ENCODE peak calls at places on chromosomes 4 and X, in four cellular contexts. One of them, this sample, is unnamed.

GRCh38 chr4:7787067-7787466 is 152.6 kb downstream of the AFAP1 start:
- DNase-seq in fibroblast of lung: no peak
- DNase-seq in ascending aorta: no peak
- DNase-seq in IMR-90: no peak
- DNase-seq in this sample: no peak

GRCh38 chrX:84175943-84176342 is 12.1 kb downstream of the RPS6KA6 start:
- DNase-seq in fibroblast of lung: no peak
- DNase-seq in ascending aorta: no peak
- DNase-seq in IMR-90: no peak
- DNase-seq in this sample: no peak

GRCh38 chr4:155960522-155960921 is 6.9 kb upstream of the CTSO start:
- DNase-seq in fibroblast of lung: peak; percentile 68
- DNase-seq in ascending aorta: no peak
- DNase-seq in IMR-90: peak; percentile 61
- DNase-seq in this sample: no peak

GRCh38 chr4:73682508-73682907 is 57.9 kb upstream of the CXCL8 start:
- DNase-seq in fibroblast of lung: no peak
- DNase-seq in ascending aorta: no peak
- DNase-seq in IMR-90: no peak
- DNase-seq in this sample: no peak

GRCh38 chrX:121831601-121832000 is 784.2 kb downstream of the GLUD2 start:
- DNase-seq in fibroblast of lung: no peak
- DNase-seq in ascending aorta: no peak
- DNase-seq in IMR-90: no peak
- DNase-seq in this sample: no peak

GRCh38 chrX:10620121-10620699 is at the start of gene MID1:
- DNase-seq in fibroblast of lung: peak; percentile 83
- DNase-seq in ascending aorta: peak; percentile 23
- DNase-seq in IMR-90: peak; percentile 80
- DNase-seq in this sample: peak; percentile 78

GRCh38 chrX:51496501-51497291 is at the start of gene NUDT11:
- DNase-seq in fibroblast of lung: peak; percentile 58
- DNase-seq in ascending aorta: no peak
- DNase-seq in IMR-90: peak; percentile 72
- DNase-seq in this sample: peak; percentile 82

GRCh38 chrX:6363193-6363592 is 134.5 kb upstream of the NLGN4X start:
- DNase-seq in fibroblast of lung: no peak
- DNase-seq in ascending aorta: no peak
- DNase-seq in IMR-90: no peak
- DNase-seq in this sample: no peak

GRCh38 chr4:123833156-123833555 is 436.6 kb downstream of the SPRY1 start:
- DNase-seq in fibroblast of lung: no peak
- DNase-seq in ascending aorta: no peak
- DNase-seq in IMR-90: peak; percentile 91
- DNase-seq in this sample: no peak

GRCh38 chrX:115017455-115017854 is at the start of gene IL13RA2:
- DNase-seq in fibroblast of lung: peak; percentile 15
- DNase-seq in ascending aorta: no peak
- DNase-seq in IMR-90: no peak
- DNase-seq in this sample: no peak

GRCh38 chrX:31546130-31546529 is 474.3 kb upstream of the FTHL17 start:
- DNase-seq in fibroblast of lung: peak; percentile 71
- DNase-seq in ascending aorta: no peak
- DNase-seq in IMR-90: peak; percentile 76
- DNase-seq in this sample: no peak

GRCh38 chr4:81164623-81165416 is 50.2 kb downstream of the PRKG2 start:
- DNase-seq in fibroblast of lung: peak; percentile 39
- DNase-seq in ascending aorta: no peak
- DNase-seq in IMR-90: peak; percentile 83
- DNase-seq in this sample: no peak

GRCh38 chrX:32877592-32877991 is 333.8 kb downstream of the DMD start:
- DNase-seq in fibroblast of lung: no peak
- DNase-seq in ascending aorta: no peak
- DNase-seq in IMR-90: peak; percentile 41
- DNase-seq in this sample: no peak

DNA sequence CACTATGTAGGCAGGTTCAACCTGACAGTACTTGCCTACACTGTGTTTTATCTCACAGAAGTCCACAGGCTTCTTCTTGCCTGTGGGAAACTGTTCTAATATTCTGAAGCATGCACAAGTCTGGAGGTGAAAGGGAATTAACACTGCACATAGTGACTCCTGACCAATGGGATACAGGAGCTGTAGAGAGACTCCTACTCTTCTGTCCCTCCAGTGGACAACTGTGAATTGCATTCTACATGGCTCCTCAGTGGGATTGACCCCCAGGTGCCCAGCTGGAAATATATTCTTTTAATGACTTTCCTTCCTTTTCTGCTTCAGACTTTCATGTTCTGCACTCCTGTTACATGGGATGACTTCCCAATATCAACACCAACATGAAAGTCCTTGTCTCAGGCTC is 8.2 kb upstream of the YIPF6 start:
- DNase-seq in fibroblast of lung: peak; percentile 9
- DNase-seq in ascending aorta: no peak
- DNase-seq in IMR-90: peak; percentile 14
- DNase-seq in this sample: no peak
- H3K27ac ChIP-seq in fibroblast of lung: no peak overlapping the region
- H3K27ac ChIP-seq in ascending aorta: no peak overlapping the region
- H3K27ac ChIP-seq in IMR-90: no peak overlapping the region
- H3K27ac ChIP-seq in this sample: no peak overlapping the region

GRCh38 chr4:26993967-26994366 is 133.3 kb downstream of the STIM2 start:
- DNase-seq in fibroblast of lung: no peak
- DNase-seq in ascending aorta: no peak
- DNase-seq in IMR-90: no peak
- DNase-seq in this sample: no peak
- H3K4me1 ChIP-seq in fibroblast of lung: peaks cover 6% of the 10 kb centered on the region
- H3K4me1 ChIP-seq in ascending aorta: peaks cover 7% of the 10 kb centered on the region
- H3K4me1 ChIP-seq in IMR-90: peaks cover 2% of the 10 kb centered on the region
- H3K4me1 ChIP-seq in this sample: peaks cover 3% of the 10 kb centered on the region

GRCh38 chrX:47311857-47312774 is 58.3 kb upstream of the ZNF157 start:
- DNase-seq in fibroblast of lung: peak; percentile 72
- DNase-seq in ascending aorta: no peak
- DNase-seq in IMR-90: peak; percentile 63
- DNase-seq in this sample: peak; percentile 34

GRCh38 chrX:47313056-47313455 is 57.3 kb upstream of the ZNF157 start:
- DNase-seq in fibroblast of lung: no peak
- DNase-seq in ascending aorta: no peak
- DNase-seq in IMR-90: no peak
- DNase-seq in this sample: no peak

GRCh38 chrX:47321978-47322377 is 48.4 kb upstream of the ZNF157 start:
- DNase-seq in fibroblast of lung: no peak
- DNase-seq in ascending aorta: no peak
- DNase-seq in IMR-90: no peak
- DNase-seq in this sample: no peak

GRCh38 chrX:47321386-47321785 is 49.0 kb upstream of the ZNF157 start:
- DNase-seq in fibroblast of lung: peak; percentile 66
- DNase-seq in ascending aorta: no peak
- DNase-seq in IMR-90: peak; percentile 43
- DNase-seq in this sample: peak; percentile 74

DNA sequence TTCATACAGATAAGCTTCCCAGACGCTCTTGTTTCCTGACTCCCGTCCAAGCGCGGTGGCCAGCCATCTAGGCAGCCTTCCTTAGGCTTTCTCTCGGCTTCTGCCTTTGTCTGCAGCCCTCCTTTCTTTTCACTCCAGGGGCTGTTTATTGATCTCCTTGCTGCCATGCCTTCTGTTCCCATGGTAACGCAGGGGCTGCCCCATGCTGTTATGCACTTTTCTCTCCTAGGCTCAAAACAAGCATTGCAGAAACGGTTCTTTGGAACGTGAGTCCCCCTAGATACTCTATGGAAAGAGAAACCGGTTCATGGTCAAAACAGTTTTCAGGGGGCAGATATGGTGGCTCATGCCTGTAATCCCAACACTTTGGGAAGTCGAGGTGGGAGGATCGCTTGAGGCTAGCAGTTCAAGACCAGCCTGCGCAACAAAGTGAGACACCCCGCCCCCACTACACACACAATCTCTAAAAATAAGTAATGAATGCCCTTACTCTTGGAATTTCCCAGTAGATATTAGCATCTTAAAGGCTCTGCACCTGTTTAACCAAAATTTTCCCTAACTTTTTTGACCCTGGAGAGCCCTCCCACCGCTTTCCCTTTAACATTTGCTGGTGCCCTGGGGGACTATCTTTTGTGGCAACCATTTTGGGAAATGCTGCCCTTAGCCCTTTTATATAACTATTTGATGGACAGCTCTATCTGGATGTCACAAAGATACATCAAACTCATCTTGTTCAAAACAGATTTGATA is 53.9 kb upstream of the ZNF157 start:
- DNase-seq in fibroblast of lung: no peak
- DNase-seq in ascending aorta: no peak
- DNase-seq in IMR-90: no peak
- DNase-seq in this sample: no peak
- H3K27ac ChIP-seq in fibroblast of lung: no peak overlapping the region
- H3K27ac ChIP-seq in ascending aorta: no peak overlapping the region
- H3K27ac ChIP-seq in IMR-90: no peak overlapping the region
- H3K27ac ChIP-seq in this sample: no peak overlapping the region

GRCh38 chr4:2686379-2687265 is 69.5 kb downstream of the TNIP2 start:
- DNase-seq in fibroblast of lung: no peak
- DNase-seq in ascending aorta: no peak
- DNase-seq in IMR-90: no peak
- DNase-seq in this sample: no peak
- H3K4me1 ChIP-seq in fibroblast of lung: no peaks in the 10 kb centered on the region
- H3K4me1 ChIP-seq in ascending aorta: no peaks in the 10 kb centered on the region
- H3K4me1 ChIP-seq in IMR-90: no peaks in the 10 kb centered on the region
- H3K4me1 ChIP-seq in this sample: no peaks in the 10 kb centered on the region

DNA sequence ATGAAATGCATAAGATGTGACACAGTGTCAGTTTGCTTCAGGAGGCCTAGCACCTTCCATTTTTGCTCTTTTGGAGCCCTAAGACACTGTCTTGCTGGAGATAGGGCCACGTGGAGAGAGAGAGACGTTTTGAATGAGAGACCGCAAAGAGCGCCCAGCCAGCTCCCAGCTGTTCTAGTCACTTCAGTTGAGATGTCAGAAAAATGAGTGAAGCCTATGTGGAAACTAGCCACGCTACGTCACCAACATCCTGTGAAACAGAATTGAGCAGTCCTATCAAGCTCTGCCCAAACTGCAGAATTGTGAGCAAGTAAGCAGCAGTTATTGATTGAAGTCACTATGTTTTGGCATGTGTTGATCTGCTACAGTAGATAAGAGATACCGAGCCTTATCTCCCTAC is 13.1 kb downstream of the GPR82 start:
- DNase-seq in fibroblast of lung: peak; percentile 26
- DNase-seq in ascending aorta: no peak
- DNase-seq in IMR-90: no peak
- DNase-seq in this sample: no peak
- H3K27ac ChIP-seq in fibroblast of lung: no peak overlapping the region
- H3K27ac ChIP-seq in ascending aorta: no peak overlapping the region
- H3K27ac ChIP-seq in IMR-90: no peak overlapping the region
- H3K27ac ChIP-seq in this sample: no peak overlapping the region

GRCh38 chr4:108398326-108398725 is 222.1 kb upstream of the RPL34 start:
- DNase-seq in fibroblast of lung: no peak
- DNase-seq in ascending aorta: no peak
- DNase-seq in IMR-90: no peak
- DNase-seq in this sample: no peak

GRCh38 chr4:108399610-108400265 is 220.6 kb upstream of the RPL34 start:
- DNase-seq in fibroblast of lung: no peak
- DNase-seq in ascending aorta: no peak
- DNase-seq in IMR-90: no peak
- DNase-seq in this sample: no peak

GRCh38 chr4:108400309-108400708 is 220.1 kb upstream of the RPL34 start:
- DNase-seq in fibroblast of lung: no peak
- DNase-seq in ascending aorta: no peak
- DNase-seq in IMR-90: no peak
- DNase-seq in this sample: no peak

GRCh38 chr4:108397850-108398249 is 222.5 kb upstream of the RPL34 start:
- DNase-seq in fibroblast of lung: no peak
- DNase-seq in ascending aorta: no peak
- DNase-seq in IMR-90: no peak
- DNase-seq in this sample: no peak

GRCh38 chr4:108398836-108399235 is 221.5 kb upstream of the RPL34 start:
- DNase-seq in fibroblast of lung: no peak
- DNase-seq in ascending aorta: no peak
- DNase-seq in IMR-90: no peak
- DNase-seq in this sample: no peak
- H3K4me1 ChIP-seq in fibroblast of lung: no peaks in the 10 kb centered on the region
- H3K4me1 ChIP-seq in ascending aorta: no peaks in the 10 kb centered on the region
- H3K4me1 ChIP-seq in IMR-90: no peaks in the 10 kb centered on the region
- H3K4me1 ChIP-seq in this sample: no peaks in the 10 kb centered on the region

GRCh38 chr4:140309124-140309870 is 64.1 kb upstream of the SCOC start:
- DNase-seq in fibroblast of lung: peak; percentile 37
- DNase-seq in ascending aorta: no peak
- DNase-seq in IMR-90: peak; percentile 72
- DNase-seq in this sample: no peak
- H3K27ac ChIP-seq in fibroblast of lung: peak overlapping the region; percentile 81
- H3K27ac ChIP-seq in ascending aorta: peak overlapping the region; percentile 67
- H3K27ac ChIP-seq in IMR-90: peak overlapping the region; percentile 72
- H3K27ac ChIP-seq in this sample: no peak overlapping the region

This sample was measured in ovary.